ENCODE peak calls at places on chromosomes 2 and 18, in six cellular contexts. N, W, C, V, G and S are unnamed samples.

GRCh38 chr18:57445488-57446319 is 10.5 kb downstream of the ONECUT2 start:
- DNase-seq in N (no peak), W (no peak), C (no peak), V (no peak), G (no peak), S (no peak)

GRCh38 chr2:219997341-219997851 is 370.0 kb downstream of the SLC4A3 start:
- DNase-seq in N (peak), W (peak), C (no peak), V (no peak), G (peak), S (no peak)

GRCh38 chr2:209629622-209630021 is 142.0 kb upstream of the UNC80 start:
- DNase-seq in N (no peak), W (no peak), C (peak), V (no peak), G (no peak), S (no peak)

GRCh38 chr2:28623582-28624405 is 127.8 kb upstream of the PPP1CB start:
- DNase-seq in N (no peak), W (no peak), C (no peak), V (no peak), G (no peak), S (no peak)

GRCh38 chr2:241234066-241234790 is 45.8 kb downstream of the ANO7 start:
- DNase-seq in N (no peak), W (no peak), C (no peak), V (no peak), G (no peak), S (no peak)

GRCh38 chr2:110173523-110173922 is 31.3 kb downstream of the NPHP1 start:
- DNase-seq in N (no peak), W (no peak), C (peak), V (no peak), G (no peak), S (no peak)

GRCh38 chr2:121293450-121294325 is 8.7 kb upstream of the TFCP2L1 start:
- DNase-seq in N (no peak), W (no peak), C (no peak), V (no peak), G (no peak), S (no peak)

GRCh38 chr18:9738266-9738969 is 30.3 kb downstream of the RAB31 start:
- DNase-seq in N (no peak), W (peak), C (no peak), V (no peak), G (no peak), S (peak)

GRCh38 chr2:20439503-20439902 is 7.4 kb upstream of the RHOB start:
- DNase-seq in N (no peak), W (peak), C (no peak), V (no peak), G (no peak), S (peak)

GRCh38 chr18:57727952-57728807 is 74.9 kb downstream of the ATP8B1 start:
- DNase-seq in N (peak), W (no peak), C (peak), V (no peak), G (no peak), S (no peak)

GRCh38 chr2:64880193-64880951 is 108.8 kb upstream of the SLC1A4 start:
- DNase-seq in N (no peak), W (no peak), C (no peak), V (no peak), G (peak), S (no peak)

GRCh38 chr2:222360146-222360545 is 61.3 kb upstream of the PAX3 start:
- DNase-seq in N (no peak), W (no peak), C (no peak), V (no peak), G (no peak), S (no peak)

GRCh38 chr2:1717129-1717528 is 27.2 kb downstream of the PXDN start:
- DNase-seq in N (no peak), W (no peak), C (peak), V (no peak), G (no peak), S (peak)

GRCh38 chr2:217899231-217900009 is 103.4 kb downstream of the TNS1 start:
- DNase-seq in N (no peak), W (peak), C (no peak), V (no peak), G (peak), S (peak)

GRCh38 chr2:38765551-38765950 is 12.5 kb upstream of the GEMIN6 start:
- DNase-seq in N (no peak), W (no peak), C (no peak), V (no peak), G (no peak), S (no peak)

GRCh38 chr2:159497256-159497655 is 119.1 kb downstream of the BAZ2B start:
- DNase-seq in N (peak), W (peak), C (peak), V (no peak), G (no peak), S (no peak)

GRCh38 chr2:70498054-70498453 is 55.6 kb downstream of the TGFA start:
- DNase-seq in N (no peak), W (no peak), C (no peak), V (no peak), G (no peak), S (no peak)

GRCh38 chr2:239158641-239159475 is 242.0 kb downstream of the HDAC4 start:
- DNase-seq in N (no peak), W (peak), C (no peak), V (no peak), G (peak), S (peak)

GRCh38 chr18:23487738-23488625 is 15.3 kb upstream of the RMC1 start:
- DNase-seq in N (no peak), W (no peak), C (peak), V (peak), G (no peak), S (no peak)

GRCh38 chr2:24359129-24359528 is 1.2 kb downstream of the ITSN2 start:
- DNase-seq in N (no peak), W (no peak), C (peak), V (no peak), G (no peak), S (no peak)

GRCh38 chr2:27446057-27446456 is 3.9 kb downstream of the KRTCAP3 start:
- DNase-seq in N (no peak), W (no peak), C (no peak), V (no peak), G (no peak), S (no peak)

GRCh38 chr18:67199993-67200617 is 316.4 kb downstream of the DSEL start:
- DNase-seq in N (peak), W (no peak), C (peak), V (no peak), G (no peak), S (no peak)

DNA sequence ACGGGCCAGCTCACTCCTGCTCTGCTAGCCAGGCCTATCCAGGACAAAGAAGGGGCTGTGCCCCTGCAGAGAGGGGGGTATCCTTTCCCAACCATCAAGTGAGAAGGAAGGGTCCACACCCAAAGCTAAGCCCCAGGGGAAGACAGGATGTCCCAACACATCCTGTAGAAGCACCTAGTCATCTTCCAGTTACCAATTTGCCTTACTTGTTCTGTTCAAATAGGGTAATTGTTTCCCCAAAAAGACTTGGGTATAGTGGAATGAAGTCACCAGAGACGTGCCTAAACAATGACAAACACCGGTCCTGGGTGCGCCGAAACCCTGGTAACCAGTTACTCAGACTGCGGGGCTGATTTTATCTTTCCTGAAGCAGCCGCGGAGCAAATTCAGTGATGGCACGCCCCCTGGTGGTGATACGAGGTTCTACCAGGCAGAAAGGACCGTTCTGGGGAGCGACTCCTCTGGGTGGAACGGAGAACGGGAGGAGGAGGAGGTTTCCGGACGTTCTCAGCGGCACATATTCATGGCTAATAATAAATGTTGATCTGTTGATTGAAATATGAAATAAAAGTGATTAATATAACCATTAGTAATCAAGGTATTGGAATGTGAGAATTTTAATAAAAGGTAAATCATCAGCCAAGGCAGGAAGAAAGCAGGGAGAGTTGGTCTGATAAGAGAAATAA is 109.3 kb upstream of the STON1 start:
- DNase-seq in N (peak), W (peak), C (peak), V (peak), G (peak), S (peak)
- H3K27ac ChIP-seq in N (no peak), W (no peak), C (peak), V (no peak), G (no peak), S (no peak)

GRCh38 chr2:193240752-193241151 is 1046.0 kb upstream of the TMEFF2 start:
- DNase-seq in N (peak), W (no peak), C (no peak), V (no peak), G (no peak), S (no peak)
- TF ChIP-seq CTCF in N (peak), W (no peak), C (no peak), V (peak), G (peak), S (no peak)

GRCh38 chr2:54641988-54642387 is 81.5 kb upstream of the EML6 start:
- DNase-seq in N (no peak), W (peak), C (no peak), V (no peak), G (no peak), S (no peak)
- H3K27ac ChIP-seq in N (no peak), W (peak), C (no peak), V (no peak), G (no peak), S (no peak)

GRCh38 chr18:75169411-75169810 is 39.5 kb downstream of the PTGR3 start:
- DNase-seq in N (no peak), W (no peak), C (no peak), V (no peak), G (no peak), S (peak)
- TF ChIP-seq CTCF in N (no peak), W (no peak), C (no peak), V (no peak), G (no peak), S (no peak)

GRCh38 chr2:42091671-42092070 is 43.9 kb downstream of the PKDCC start:
- DNase-seq in N (no peak), W (no peak), C (no peak), V (no peak), G (no peak), S (no peak)
- H3K27ac ChIP-seq in N (no peak), W (no peak), C (no peak), V (peak), G (no peak), S (no peak)

DNA sequence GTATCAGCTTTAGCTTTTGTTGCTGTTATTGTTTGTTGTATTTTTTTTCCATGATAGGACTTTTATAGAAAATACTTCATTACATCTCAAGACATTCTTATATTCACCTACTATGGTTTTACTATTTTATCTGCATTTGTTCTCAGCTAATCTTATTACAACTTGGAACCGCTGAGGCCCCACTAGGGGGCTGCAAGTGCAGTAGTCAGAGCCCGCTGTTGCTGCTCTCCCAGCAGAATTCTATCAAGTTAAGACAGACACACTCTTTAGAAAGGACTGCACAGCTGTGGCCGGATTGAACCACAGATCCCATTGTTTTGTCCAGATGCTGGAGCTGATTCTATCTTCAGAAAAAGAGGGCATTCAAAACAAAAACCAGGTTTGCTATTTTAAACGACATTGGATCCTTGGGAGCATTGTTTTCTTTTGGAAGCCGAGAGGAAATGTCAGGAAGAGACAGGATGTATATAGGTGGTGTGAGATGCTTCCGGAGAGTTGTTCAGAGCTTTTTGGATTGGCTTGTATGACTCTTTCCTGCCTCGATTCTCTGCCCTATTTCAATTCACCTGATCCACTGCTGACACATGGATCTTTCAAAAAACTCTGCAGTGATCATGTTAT is 105.7 kb upstream of the GAREM1 start:
- DNase-seq in N (peak), W (no peak), C (peak), V (no peak), G (peak), S (no peak)
- TF ChIP-seq CTCF in N (peak), W (no peak), C (no peak), V (no peak), G (peak), S (no peak)

GRCh38 chr2:205696541-205697441 is 14.5 kb downstream of the NRP2 start:
- DNase-seq in N (no peak), W (peak), C (no peak), V (no peak), G (peak), S (no peak)
- H3K27ac ChIP-seq in N (no peak), W (peak), C (no peak), V (peak), G (no peak), S (no peak)

GRCh38 chr2:33671198-33671597 is 72.1 kb upstream of the FAM98A start:
- DNase-seq in N (no peak), W (no peak), C (no peak), V (no peak), G (no peak), S (no peak)

GRCh38 chr2:33672389-33672788 is 73.3 kb upstream of the FAM98A start:
- DNase-seq in N (no peak), W (no peak), C (no peak), V (no peak), G (no peak), S (no peak)

GRCh38 chr2:33665039-33665438 is 65.9 kb upstream of the FAM98A start:
- DNase-seq in N (no peak), W (no peak), C (no peak), V (no peak), G (no peak), S (no peak)

GRCh38 chr2:33670392-33670937 is 71.4 kb upstream of the FAM98A start:
- DNase-seq in N (no peak), W (no peak), C (no peak), V (no peak), G (peak), S (no peak)

DNA sequence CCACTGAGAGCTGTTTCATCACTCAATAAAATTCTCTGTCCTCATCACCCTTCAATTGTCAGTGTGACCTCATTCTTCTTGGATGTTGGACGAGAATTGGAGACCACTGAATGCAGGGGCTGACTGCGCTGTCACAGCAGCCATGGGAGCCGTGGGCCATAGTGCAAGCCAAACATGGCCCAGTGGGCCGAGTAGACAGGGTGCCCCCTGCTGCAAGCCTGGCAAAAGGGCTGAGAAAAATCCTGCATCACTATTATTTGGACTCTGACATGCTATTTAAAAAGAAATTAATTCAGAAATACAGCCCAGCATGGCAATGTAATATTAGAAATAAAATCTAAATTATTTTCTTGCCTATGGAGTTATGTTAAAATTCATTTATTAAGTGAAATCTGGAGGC is 67.8 kb upstream of the FAM98A start:
- DNase-seq in N (no peak), W (no peak), C (no peak), V (no peak), G (no peak), S (no peak)
- TF ChIP-seq CTCF in N (peak), W (no peak), C (no peak), V (no peak), G (peak), S (no peak)

DNA sequence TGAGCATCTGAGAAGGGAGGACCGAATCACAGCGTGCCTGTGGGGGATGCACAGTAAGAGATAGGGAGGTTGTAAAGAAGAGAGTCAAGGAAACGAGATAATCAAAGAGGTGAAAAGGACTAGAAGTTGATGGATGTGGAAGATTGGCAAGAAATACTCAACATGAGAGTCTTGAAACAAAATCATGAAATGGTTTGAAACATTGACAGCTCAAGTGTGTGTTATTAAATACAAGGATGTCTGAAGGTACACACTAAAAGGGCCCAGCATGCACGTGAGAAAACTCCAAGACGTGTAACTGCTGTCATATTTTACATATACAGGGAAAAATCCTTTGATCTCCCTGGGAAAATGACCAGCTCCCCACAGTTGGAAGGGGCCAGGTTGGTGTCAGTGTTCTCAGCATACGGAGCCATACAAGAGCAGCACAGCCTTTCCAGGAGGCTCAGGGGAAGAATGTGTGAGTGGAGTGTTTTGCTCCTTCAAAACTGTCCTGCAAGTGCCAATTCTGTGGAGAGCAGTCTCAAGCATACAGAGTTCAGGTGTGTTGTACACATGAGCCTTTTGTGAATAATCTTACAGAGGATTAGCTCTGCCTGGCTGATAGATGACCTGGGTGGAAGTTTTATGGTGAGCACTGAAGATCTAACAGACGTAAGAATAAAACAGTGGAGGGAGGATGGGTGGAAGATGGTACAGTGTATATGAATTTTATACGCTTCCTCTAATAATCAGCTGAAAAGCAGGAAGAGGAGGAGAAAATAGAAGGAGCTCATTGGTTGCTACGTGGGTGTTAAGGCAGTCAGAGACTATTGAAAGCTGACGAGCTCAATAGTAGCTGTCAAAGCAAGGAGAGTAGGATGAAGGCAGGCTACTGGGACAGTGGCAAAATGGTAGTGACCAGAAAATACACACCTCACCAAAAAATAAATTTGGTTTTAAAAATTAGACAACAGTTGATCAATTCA is 126.8 kb downstream of the ATP9B start:
- DNase-seq in N (no peak), W (no peak), C (no peak), V (no peak), G (no peak), S (no peak)
- H3K27ac ChIP-seq in N (no peak), W (no peak), C (no peak), V (no peak), G (no peak), S (no peak)

GRCh38 chr2:58131191-58132011 is 84.8 kb downstream of the VRK2 start:
- DNase-seq in N (peak), W (peak), C (peak), V (no peak), G (no peak), S (no peak)
- TF ChIP-seq CTCF in N (peak), W (peak), C (no peak), V (no peak), G (peak), S (no peak)